ENCODE peak calls at places on chromosomes 3 and 15, in five cellular contexts. M is cardiac fibroblast, T is T-helper 2 cell, C is Kasumi-1, J is lower lobe of right lung. H is an unnamed sample.

GRCh38 chr15:42084465-42085235 is 9.7 kb downstream of the PLA2G4D start:
- DNase-seq in T (peak), C (no peak), M (peak), J (peak), H (peak)

GRCh38 chr3:110821586-110821985 is 250.0 kb upstream of the NECTIN3 start:
- DNase-seq in J (no peak), M (peak), T (no peak), C (no peak), H (no peak)

GRCh38 chr3:42130329-42131070 is 39.3 kb downstream of the TRAK1 start:
- DNase-seq in T (no peak), J (no peak), C (no peak), M (no peak), H (no peak)

GRCh38 chr15:41713047-41713446 is 52.8 kb downstream of the MGA start:
- DNase-seq in T (no peak), M (peak), C (no peak), J (no peak), H (no peak)

GRCh38 chr3:39277893-39278615 is 1.8 kb downstream of the CX3CR1 start:
- DNase-seq in J (no peak), C (no peak), M (no peak), T (no peak), H (no peak)

GRCh38 chr3:136883967-136884720 is 22.1 kb downstream of the NCK1 start:
- DNase-seq in J (no peak), C (no peak), M (no peak), T (no peak), H (no peak)

GRCh38 chr3:46321461-46322104 is 32.3 kb upstream of the CCR2 start:
- DNase-seq in C (peak), T (no peak), M (no peak), J (no peak), H (peak)

GRCh38 chr3:78878011-78878410 is 889.8 kb downstream of the ROBO1 start:
- DNase-seq in T (no peak), J (no peak), M (peak), C (no peak), H (no peak)

GRCh38 chr3:37526511-37526910 is 335.2 kb upstream of the CTDSPL start:
- DNase-seq in T (no peak), M (peak), J (no peak), C (no peak), H (no peak)

GRCh38 chr3:113607219-113607596 is 74.9 kb downstream of the SIDT1 start:
- DNase-seq in C (no peak), J (no peak), T (no peak), M (no peak), H (no peak)

GRCh38 chr3:154018100-154018696 is 103.0 kb upstream of the ARHGEF26 start:
- DNase-seq in T (no peak), C (peak), M (peak), J (no peak), H (peak)

GRCh38 chr15:85381850-85382751 is 1.7 kb downstream of the AKAP13 start:
- DNase-seq in J (no peak), M (peak), C (no peak), T (no peak), H (no peak)

GRCh38 chr15:67828379-67828968 is 3.2 kb downstream of the SKOR1 start:
- DNase-seq in M (no peak), C (no peak), T (no peak), J (no peak), H (no peak)

GRCh38 chr15:72342385-72342784 is 22.4 kb upstream of the CELF6 start:
- DNase-seq in J (no peak), C (peak), T (peak), M (peak), H (no peak)

GRCh38 chr15:66359740-66360139 is 3.3 kb upstream of the TIPIN start:
- DNase-seq in M (no peak), J (no peak), C (no peak), T (no peak), H (peak)

GRCh38 chr3:195532345-195532744 is 10.8 kb downstream of the PPP1R2 start:
- DNase-seq in M (no peak), T (no peak), C (no peak), J (no peak), H (no peak)

GRCh38 chr3:128488995-128489859 is 3.8 kb downstream of the GATA2 start:
- DNase-seq in J (no peak), T (no peak), C (peak), M (peak), H (no peak)

GRCh38 chr3:141050576-141050912 is 603 bp upstream of the SPSB4 start:
- DNase-seq in C (no peak), J (no peak), T (no peak), M (no peak), H (no peak)

GRCh38 chr15:23687143-23687470 is at the start of gene NDN:
- DNase-seq in C (no peak), T (no peak), M (peak), J (peak), H (no peak)

GRCh38 chr3:152621006-152621868 is 213.7 kb upstream of the P2RY1 start:
- DNase-seq in T (no peak), J (no peak), M (no peak), C (no peak), H (no peak)

GRCh38 chr3:175258763-175259162 is 399.6 kb downstream of the NAALADL2 start:
- DNase-seq in T (no peak), J (no peak), C (no peak), M (peak), H (no peak)

GRCh38 chr15:81575436-81576123 is 201.6 kb upstream of the TMC3 start:
- DNase-seq in C (no peak), T (no peak), J (no peak), M (peak), H (no peak)

GRCh38 chr15:100093211-100094126 is 248.3 kb downstream of the ADAMTS17 start:
- DNase-seq in T (no peak), C (no peak), J (no peak), M (peak), H (no peak)

GRCh38 chr3:8937064-8938020 is 25.9 kb downstream of the RAD18 start:
- DNase-seq in C (no peak), T (no peak), J (no peak), M (peak), H (no peak)

GRCh38 chr3:118011910-118012309 is 1022.7 kb downstream of the IGSF11 start:
- DNase-seq in T (no peak), C (no peak), M (no peak), J (no peak), H (no peak)

GRCh38 chr3:195906865-195907729 is 1.3 kb downstream of the TNK2 start:
- DNase-seq in M (no peak), J (peak), C (peak), T (peak), H (peak)

GRCh38 chr3:56783644-56784451 is 17.9 kb downstream of the ARHGEF3 start:
- DNase-seq in C (peak), T (peak), M (peak), J (peak), H (peak)

GRCh38 chr3:14471690-14472089 is 68.5 kb downstream of the GRIP2 start:
- DNase-seq in M (no peak), J (no peak), C (no peak), T (no peak), H (no peak)

GRCh38 chr15:74831813-74832495 is 5.5 kb downstream of the CPLX3 start:
- DNase-seq in T (no peak), C (no peak), J (no peak), M (no peak), H (no peak)

H was measured in GM10248.